ENCODE peak calls at places on chromosome 22, in four cellular contexts. One of them, this sample, is unnamed.

GRCh38 chr22:43297246-43298061 is 45.7 kb downstream of the SCUBE1 start:
- DNase-seq in skeletal muscle cell: no peak
- DNase-seq in bronchial epithelial cell: no peak
- DNase-seq in AG10803: no peak
- DNase-seq in this sample: no peak

GRCh38 chr22:50656122-50657070 is 16.2 kb upstream of the SHANK3 start:
- DNase-seq in skeletal muscle cell: peak
- DNase-seq in bronchial epithelial cell: peak
- DNase-seq in AG10803: peak
- DNase-seq in this sample: peak

GRCh38 chr22:47769652-47770051 is 1007.2 kb downstream of the TBC1D22A start:
- DNase-seq in skeletal muscle cell: no peak
- DNase-seq in bronchial epithelial cell: no peak
- DNase-seq in AG10803: no peak
- DNase-seq in this sample: no peak

GRCh38 chr22:48870436-48870835 is 957.2 kb downstream of the BRD1 start:
- DNase-seq in skeletal muscle cell: no peak
- DNase-seq in bronchial epithelial cell: no peak
- DNase-seq in AG10803: no peak
- DNase-seq in this sample: no peak

GRCh38 chr22:29765905-29766631 is 739 bp downstream of the ZMAT5 start:
- DNase-seq in skeletal muscle cell: no peak
- DNase-seq in bronchial epithelial cell: no peak
- DNase-seq in AG10803: no peak
- DNase-seq in this sample: no peak

GRCh38 chr22:18101536-18101935 is 9.1 kb upstream of the TUBA8 start:
- DNase-seq in skeletal muscle cell: no peak
- DNase-seq in bronchial epithelial cell: no peak
- DNase-seq in AG10803: no peak
- DNase-seq in this sample: no peak

GRCh38 chr22:42991010-42991651 is 23.8 kb downstream of the PACSIN2 start:
- DNase-seq in skeletal muscle cell: peak
- DNase-seq in bronchial epithelial cell: peak
- DNase-seq in AG10803: peak
- DNase-seq in this sample: peak

GRCh38 chr22:47781427-47782111 is 1019.1 kb downstream of the TBC1D22A start:
- DNase-seq in skeletal muscle cell: no peak
- DNase-seq in bronchial epithelial cell: no peak
- DNase-seq in AG10803: no peak
- DNase-seq in this sample: no peak

GRCh38 chr22:44718418-44718817 is 16.4 kb downstream of the PRR5 start:
- DNase-seq in skeletal muscle cell: no peak
- DNase-seq in bronchial epithelial cell: no peak
- DNase-seq in AG10803: no peak
- DNase-seq in this sample: no peak

GRCh38 chr22:31321421-31321820 is 24.7 kb downstream of the PATZ1 start:
- DNase-seq in skeletal muscle cell: no peak
- DNase-seq in bronchial epithelial cell: no peak
- DNase-seq in AG10803: no peak
- DNase-seq in this sample: no peak

GRCh38 chr22:22161924-22162851 is 82.4 kb upstream of the VPREB1 start:
- DNase-seq in skeletal muscle cell: no peak
- DNase-seq in bronchial epithelial cell: no peak
- DNase-seq in AG10803: no peak
- DNase-seq in this sample: no peak

GRCh38 chr22:21025266-21025665 is 7.1 kb downstream of the SLC7A4 start:
- DNase-seq in skeletal muscle cell: no peak
- DNase-seq in bronchial epithelial cell: peak
- DNase-seq in AG10803: no peak
- DNase-seq in this sample: no peak

GRCh38 chr22:49633010-49633324 is 194.7 kb downstream of the BRD1 start:
- DNase-seq in skeletal muscle cell: no peak
- DNase-seq in bronchial epithelial cell: no peak
- DNase-seq in AG10803: no peak
- DNase-seq in this sample: no peak

GRCh38 chr22:47279337-47279736 is 516.9 kb downstream of the TBC1D22A start:
- DNase-seq in skeletal muscle cell: no peak
- DNase-seq in bronchial epithelial cell: no peak
- DNase-seq in AG10803: no peak
- DNase-seq in this sample: no peak

GRCh38 chr22:26461188-26461810 is 22.3 kb downstream of the HPS4 start:
- DNase-seq in skeletal muscle cell: no peak
- DNase-seq in bronchial epithelial cell: peak
- DNase-seq in AG10803: peak
- DNase-seq in this sample: peak

GRCh38 chr22:45212992-45213751 is 27.5 kb downstream of the KIAA0930 start:
- DNase-seq in skeletal muscle cell: no peak
- DNase-seq in bronchial epithelial cell: no peak
- DNase-seq in AG10803: peak
- DNase-seq in this sample: peak

GRCh38 chr22:40325315-40325714 is 21.0 kb upstream of the ADSL start:
- DNase-seq in skeletal muscle cell: no peak
- DNase-seq in bronchial epithelial cell: no peak
- DNase-seq in AG10803: no peak
- DNase-seq in this sample: no peak

GRCh38 chr22:20920881-20921203 is 3.6 kb downstream of the CRKL start:
- DNase-seq in skeletal muscle cell: no peak
- DNase-seq in bronchial epithelial cell: no peak
- DNase-seq in AG10803: no peak
- DNase-seq in this sample: no peak

GRCh38 chr22:26502688-26503561 is 9.3 kb downstream of the TFIP11 start:
- DNase-seq in skeletal muscle cell: no peak
- DNase-seq in bronchial epithelial cell: peak
- DNase-seq in AG10803: peak
- DNase-seq in this sample: peak

GRCh38 chr22:42214625-42215415 is 55.6 kb downstream of the TCF20 start:
- DNase-seq in skeletal muscle cell: no peak
- DNase-seq in bronchial epithelial cell: no peak
- DNase-seq in AG10803: no peak
- DNase-seq in this sample: no peak

GRCh38 chr22:48440176-48440575 is 1387.5 kb downstream of the BRD1 start:
- DNase-seq in skeletal muscle cell: no peak
- DNase-seq in bronchial epithelial cell: no peak
- DNase-seq in AG10803: no peak
- DNase-seq in this sample: no peak

GRCh38 chr22:24827305-24827704 is 21.3 kb downstream of the SGSM1 start:
- DNase-seq in skeletal muscle cell: no peak
- DNase-seq in bronchial epithelial cell: no peak
- DNase-seq in AG10803: no peak
- DNase-seq in this sample: no peak

GRCh38 chr22:43490311-43490710 is 78.5 kb downstream of the MPPED1 start:
- DNase-seq in skeletal muscle cell: no peak
- DNase-seq in bronchial epithelial cell: no peak
- DNase-seq in AG10803: no peak
- DNase-seq in this sample: no peak

DNA sequence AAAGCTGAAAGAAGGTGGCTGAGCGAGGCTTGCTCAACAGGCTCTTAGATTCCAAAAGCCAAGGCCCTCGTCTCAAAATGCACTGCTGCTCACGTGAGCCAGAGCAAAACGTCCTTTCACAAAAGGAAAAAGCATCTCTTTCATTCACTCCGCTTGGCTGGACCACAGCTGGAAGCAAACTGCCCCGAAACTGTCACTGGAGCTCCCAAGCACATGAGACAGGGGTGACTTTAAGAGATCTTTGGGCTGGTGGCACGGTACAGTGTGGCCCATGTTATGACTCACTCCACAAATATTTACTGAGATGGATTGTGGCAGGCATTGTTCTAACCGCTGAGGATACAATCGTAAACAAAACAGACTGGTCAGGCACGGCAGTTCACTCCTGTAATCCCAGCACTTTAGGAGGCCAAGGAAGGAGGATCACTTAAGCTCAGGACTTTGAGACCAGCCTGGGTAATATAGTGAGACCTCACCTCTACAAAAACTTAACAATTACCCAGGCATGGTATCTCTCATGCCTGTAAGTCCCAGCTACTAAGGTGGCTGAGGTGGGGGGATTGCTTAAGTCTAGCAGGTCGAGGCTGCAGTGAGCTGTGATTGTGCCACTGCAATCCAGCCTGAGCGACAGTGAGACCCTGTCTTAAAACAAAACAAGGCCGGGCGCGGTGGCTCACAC is 3.6 kb downstream of the PLA2G6 start:
- DNase-seq in skeletal muscle cell: peak
- DNase-seq in bronchial epithelial cell: peak
- DNase-seq in AG10803: peak
- DNase-seq in this sample: peak
- H3K4me3 ChIP-seq in skeletal muscle cell: no peak
- H3K4me3 ChIP-seq in bronchial epithelial cell: no peak
- H3K4me3 ChIP-seq in AG10803: peak
- H3K4me3 ChIP-seq in this sample: no peak

GRCh38 chr22:19715286-19715939 is 1.1 kb downstream of the SEPTIN5 start:
- DNase-seq in skeletal muscle cell: no peak
- DNase-seq in bronchial epithelial cell: peak
- DNase-seq in AG10803: no peak
- DNase-seq in this sample: no peak
- H3K4me3 ChIP-seq in skeletal muscle cell: peak
- H3K4me3 ChIP-seq in bronchial epithelial cell: no peak
- H3K4me3 ChIP-seq in AG10803: peak
- H3K4me3 ChIP-seq in this sample: peak

GRCh38 chr22:28710889-28711285 is 30.7 kb downstream of the CHEK2 start:
- DNase-seq in skeletal muscle cell: peak
- DNase-seq in bronchial epithelial cell: no peak
- DNase-seq in AG10803: peak
- DNase-seq in this sample: peak
- H3K4me3 ChIP-seq in skeletal muscle cell: no peak
- H3K4me3 ChIP-seq in bronchial epithelial cell: no peak
- H3K4me3 ChIP-seq in AG10803: peak
- H3K4me3 ChIP-seq in this sample: peak

GRCh38 chr22:36125994-36126531 is 34.5 kb downstream of the APOL3 start:
- DNase-seq in skeletal muscle cell: no peak
- DNase-seq in bronchial epithelial cell: no peak
- DNase-seq in AG10803: no peak
- DNase-seq in this sample: no peak

GRCh38 chr22:36125434-36125833 is 35.1 kb downstream of the APOL3 start:
- DNase-seq in skeletal muscle cell: no peak
- DNase-seq in bronchial epithelial cell: no peak
- DNase-seq in AG10803: no peak
- DNase-seq in this sample: no peak

GRCh38 chr22:36123673-36124630 is 36.6 kb downstream of the APOL3 start:
- DNase-seq in skeletal muscle cell: peak
- DNase-seq in bronchial epithelial cell: peak
- DNase-seq in AG10803: peak
- DNase-seq in this sample: peak
- H3K4me3 ChIP-seq in skeletal muscle cell: peak
- H3K4me3 ChIP-seq in bronchial epithelial cell: peak
- H3K4me3 ChIP-seq in AG10803: peak
- H3K4me3 ChIP-seq in this sample: peak

GRCh38 chr22:23219317-23219716 is 39.0 kb downstream of the BCR start:
- DNase-seq in skeletal muscle cell: no peak
- DNase-seq in bronchial epithelial cell: no peak
- DNase-seq in AG10803: no peak
- DNase-seq in this sample: no peak

GRCh38 chr22:23217171-23218052 is 37.1 kb downstream of the BCR start:
- DNase-seq in skeletal muscle cell: no peak
- DNase-seq in bronchial epithelial cell: no peak
- DNase-seq in AG10803: no peak
- DNase-seq in this sample: no peak

GRCh38 chr22:23219787-23220484 is 39.6 kb downstream of the BCR start:
- DNase-seq in skeletal muscle cell: no peak
- DNase-seq in bronchial epithelial cell: peak
- DNase-seq in AG10803: peak
- DNase-seq in this sample: peak

GRCh38 chr22:23218867-23219251 is 38.5 kb downstream of the BCR start:
- DNase-seq in skeletal muscle cell: no peak
- DNase-seq in bronchial epithelial cell: no peak
- DNase-seq in AG10803: peak
- DNase-seq in this sample: no peak

GRCh38 chr22:23218053-23218866 is 38.0 kb downstream of the BCR start:
- DNase-seq in skeletal muscle cell: no peak
- DNase-seq in bronchial epithelial cell: no peak
- DNase-seq in AG10803: no peak
- DNase-seq in this sample: no peak
- H3K4me3 ChIP-seq in skeletal muscle cell: no peak
- H3K4me3 ChIP-seq in bronchial epithelial cell: no peak
- H3K4me3 ChIP-seq in AG10803: no peak
- H3K4me3 ChIP-seq in this sample: no peak

GRCh38 chr22:27792452-27793165 is 8.9 kb downstream of the MN1 start:
- DNase-seq in skeletal muscle cell: no peak
- DNase-seq in bronchial epithelial cell: no peak
- DNase-seq in AG10803: no peak
- DNase-seq in this sample: no peak
- H3K4me3 ChIP-seq in skeletal muscle cell: no peak
- H3K4me3 ChIP-seq in bronchial epithelial cell: no peak
- H3K4me3 ChIP-seq in AG10803: no peak
- H3K4me3 ChIP-seq in this sample: no peak

GRCh38 chr22:39176067-39176621 is 23.7 kb upstream of the CBX7 start:
- DNase-seq in skeletal muscle cell: no peak
- DNase-seq in bronchial epithelial cell: no peak
- DNase-seq in AG10803: peak
- DNase-seq in this sample: peak
- H3K4me3 ChIP-seq in skeletal muscle cell: no peak
- H3K4me3 ChIP-seq in bronchial epithelial cell: no peak
- H3K4me3 ChIP-seq in AG10803: no peak
- H3K4me3 ChIP-seq in this sample: no peak

This sample was measured in cardiac fibroblast.